ENCODE peak calls at places on chromosomes 4 and X, in four cellular contexts. One of them, this sample, is unnamed.

GRCh38 chrX:9342581-9343051 is 122.2 kb upstream of the TBL1X start:
- DNase-seq in GM13976: peak; percentile 42
- DNase-seq in lower lobe of right lung: peak; percentile 77
- DNase-seq in upper lobe of right lung: peak; percentile 84
- DNase-seq in this sample: no peak

GRCh38 chr4:6331018-6331417 is 61.4 kb downstream of the WFS1 start:
- DNase-seq in GM13976: peak; percentile 67
- DNase-seq in upper lobe of right lung: no peak
- DNase-seq in lower lobe of right lung: no peak
- DNase-seq in this sample: no peak

GRCh38 chr4:19711871-19712270 is 539.8 kb upstream of the SLIT2 start:
- DNase-seq in GM13976: no peak
- DNase-seq in upper lobe of right lung: no peak
- DNase-seq in lower lobe of right lung: no peak
- DNase-seq in this sample: no peak

GRCh38 chr4:7199129-7199725 is 6.9 kb downstream of the SORCS2 start:
- DNase-seq in GM13976: no peak
- DNase-seq in lower lobe of right lung: peak; percentile 42
- DNase-seq in upper lobe of right lung: peak; percentile 49
- DNase-seq in this sample: no peak

GRCh38 chr4:47510506-47511143 is 25.6 kb downstream of the ATP10D start:
- DNase-seq in upper lobe of right lung: no peak
- DNase-seq in GM13976: peak; percentile 52
- DNase-seq in lower lobe of right lung: no peak
- DNase-seq in this sample: no peak

GRCh38 chr4:177016541-177017141 is 223.9 kb upstream of the VEGFC start:
- DNase-seq in lower lobe of right lung: no peak
- DNase-seq in GM13976: no peak
- DNase-seq in upper lobe of right lung: no peak
- DNase-seq in this sample: no peak

GRCh38 chrX:46929439-46930018 is 17.3 kb downstream of the JADE3 start:
- DNase-seq in upper lobe of right lung: no peak
- DNase-seq in lower lobe of right lung: no peak
- DNase-seq in GM13976: no peak
- DNase-seq in this sample: no peak

GRCh38 chr4:7679431-7679830 is 244.7 kb upstream of the PSAPL1 start:
- DNase-seq in lower lobe of right lung: peak; percentile 29
- DNase-seq in GM13976: no peak
- DNase-seq in upper lobe of right lung: no peak
- DNase-seq in this sample: no peak

GRCh38 chr4:6754481-6755087 is 27.9 kb upstream of the KIAA0232 start:
- DNase-seq in lower lobe of right lung: no peak
- DNase-seq in upper lobe of right lung: no peak
- DNase-seq in GM13976: no peak
- DNase-seq in this sample: no peak

GRCh38 chr4:6674500-6675149 is 19.1 kb upstream of the S100P start:
- DNase-seq in GM13976: peak; percentile 75
- DNase-seq in upper lobe of right lung: no peak
- DNase-seq in lower lobe of right lung: no peak
- DNase-seq in this sample: no peak

GRCh38 chrX:43817454-43817853 is 64.8 kb downstream of the MAOB start:
- DNase-seq in GM13976: no peak
- DNase-seq in lower lobe of right lung: no peak
- DNase-seq in upper lobe of right lung: no peak
- DNase-seq in this sample: no peak

GRCh38 chrX:28058906-28059305 is 77.7 kb upstream of the DCAF8L1 start:
- DNase-seq in lower lobe of right lung: no peak
- DNase-seq in GM13976: no peak
- DNase-seq in upper lobe of right lung: no peak
- DNase-seq in this sample: no peak

GRCh38 chr4:69025191-69025998 is 70.9 kb upstream of the UGT2B7 start:
- DNase-seq in lower lobe of right lung: no peak
- DNase-seq in upper lobe of right lung: no peak
- DNase-seq in GM13976: no peak
- DNase-seq in this sample: no peak

GRCh38 chr4:69830529-69831269 is 29.2 kb downstream of the SULT1E1 start:
- DNase-seq in upper lobe of right lung: no peak
- DNase-seq in lower lobe of right lung: no peak
- DNase-seq in GM13976: no peak
- DNase-seq in this sample: no peak

GRCh38 chrX:155747520-155747919 is 133.6 kb upstream of the VAMP7 start:
- DNase-seq in GM13976: no peak
- DNase-seq in lower lobe of right lung: peak; percentile 69
- DNase-seq in upper lobe of right lung: no peak
- DNase-seq in this sample: no peak

GRCh38 chr4:6348408-6348807 is 78.8 kb downstream of the WFS1 start:
- DNase-seq in lower lobe of right lung: no peak
- DNase-seq in upper lobe of right lung: no peak
- DNase-seq in GM13976: no peak
- DNase-seq in this sample: no peak

GRCh38 chr4:155688211-155688610 is 21.6 kb downstream of the GUCY1A1 start:
- DNase-seq in GM13976: no peak
- DNase-seq in lower lobe of right lung: no peak
- DNase-seq in upper lobe of right lung: no peak
- DNase-seq in this sample: no peak

GRCh38 chr4:94127707-94128328 is 79.8 kb upstream of the SMARCAD1 start:
- DNase-seq in GM13976: peak; percentile 29
- DNase-seq in lower lobe of right lung: no peak
- DNase-seq in upper lobe of right lung: no peak
- DNase-seq in this sample: no peak

GRCh38 chr4:176547005-176547404 is 227.2 kb downstream of the SPCS3 start:
- DNase-seq in upper lobe of right lung: no peak
- DNase-seq in lower lobe of right lung: no peak
- DNase-seq in GM13976: no peak
- DNase-seq in this sample: no peak

GRCh38 chr4:2511645-2512131 is 24.8 kb upstream of the FAM193A start:
- DNase-seq in GM13976: peak; percentile 55
- DNase-seq in lower lobe of right lung: no peak
- DNase-seq in upper lobe of right lung: no peak
- DNase-seq in this sample: no peak

GRCh38 chrX:153812220-153812619 is 17.8 kb downstream of the SSR4 start:
- DNase-seq in upper lobe of right lung: no peak
- DNase-seq in GM13976: no peak
- DNase-seq in lower lobe of right lung: no peak
- DNase-seq in this sample: no peak

GRCh38 chr4:107044170-107044569 is 8.1 kb upstream of the DKK2 start:
- DNase-seq in GM13976: no peak
- DNase-seq in lower lobe of right lung: no peak
- DNase-seq in upper lobe of right lung: no peak
- DNase-seq in this sample: no peak

GRCh38 chr4:6074723-6075122 is 56.5 kb upstream of the C4orf50 start:
- DNase-seq in upper lobe of right lung: no peak
- DNase-seq in lower lobe of right lung: no peak
- DNase-seq in GM13976: no peak
- DNase-seq in this sample: no peak

GRCh38 chr4:40648742-40649281 is 19.1 kb upstream of the RBM47 start:
- DNase-seq in upper lobe of right lung: no peak
- DNase-seq in GM13976: no peak
- DNase-seq in lower lobe of right lung: no peak
- DNase-seq in this sample: no peak

GRCh38 chr4:43251760-43252317 is 359.3 kb downstream of the GRXCR1 start:
- DNase-seq in lower lobe of right lung: no peak
- DNase-seq in GM13976: no peak
- DNase-seq in upper lobe of right lung: no peak
- DNase-seq in this sample: no peak

GRCh38 chr4:42703776-42704175 is 46.9 kb upstream of the ATP8A1 start:
- DNase-seq in GM13976: no peak
- DNase-seq in lower lobe of right lung: no peak
- DNase-seq in upper lobe of right lung: no peak
- DNase-seq in this sample: no peak

GRCh38 chrX:4656419-4656818 is 943.0 kb upstream of the PRKX start:
- DNase-seq in lower lobe of right lung: no peak
- DNase-seq in upper lobe of right lung: no peak
- DNase-seq in GM13976: no peak
- DNase-seq in this sample: no peak

GRCh38 chr4:122689972-122690371 is 42.5 kb upstream of the BBS12 start:
- DNase-seq in upper lobe of right lung: no peak
- DNase-seq in lower lobe of right lung: no peak
- DNase-seq in GM13976: peak; percentile 21
- DNase-seq in this sample: no peak

GRCh38 chrX:70054391-70054790 is 4.7 kb upstream of the AWAT2 start:
- DNase-seq in lower lobe of right lung: no peak
- DNase-seq in upper lobe of right lung: no peak
- DNase-seq in GM13976: no peak
- DNase-seq in this sample: no peak

GRCh38 chr4:33381806-33382205 is 2661.6 kb downstream of the PCDH7 start:
- DNase-seq in upper lobe of right lung: no peak
- DNase-seq in lower lobe of right lung: no peak
- DNase-seq in GM13976: no peak
- DNase-seq in this sample: no peak

GRCh38 chrX:129762448-129762847 is 17.3 kb upstream of the SASH3 start:
- DNase-seq in upper lobe of right lung: no peak
- DNase-seq in GM13976: no peak
- DNase-seq in lower lobe of right lung: no peak
- DNase-seq in this sample: no peak

GRCh38 chrX:130173190-130173895 is 1.6 kb downstream of the RAB33A start:
- DNase-seq in upper lobe of right lung: no peak
- DNase-seq in lower lobe of right lung: no peak
- DNase-seq in GM13976: peak; percentile 69
- DNase-seq in this sample: peak; percentile 29

GRCh38 chrX:134396174-134396573 is 63.8 kb upstream of the HPRT1 start:
- DNase-seq in lower lobe of right lung: no peak
- DNase-seq in upper lobe of right lung: no peak
- DNase-seq in GM13976: peak; percentile 16
- DNase-seq in this sample: no peak

GRCh38 chrX:133980406-133980805 is 5.0 kb downstream of the GPC3 start:
- DNase-seq in upper lobe of right lung: no peak
- DNase-seq in lower lobe of right lung: no peak
- DNase-seq in GM13976: no peak
- DNase-seq in this sample: no peak

GRCh38 chr4:19156786-19157185 is 1094.9 kb upstream of the SLIT2 start:
- DNase-seq in upper lobe of right lung: no peak
- DNase-seq in GM13976: no peak
- DNase-seq in lower lobe of right lung: no peak
- DNase-seq in this sample: no peak

GRCh38 chrX:38482183-38482582 is 79.2 kb upstream of the TSPAN7 start:
- DNase-seq in upper lobe of right lung: no peak
- DNase-seq in lower lobe of right lung: no peak
- DNase-seq in GM13976: no peak
- DNase-seq in this sample: no peak

GRCh38 chrX:38489341-38489740 is 72.0 kb upstream of the TSPAN7 start:
- DNase-seq in upper lobe of right lung: no peak
- DNase-seq in lower lobe of right lung: no peak
- DNase-seq in GM13976: no peak
- DNase-seq in this sample: no peak

DNA sequence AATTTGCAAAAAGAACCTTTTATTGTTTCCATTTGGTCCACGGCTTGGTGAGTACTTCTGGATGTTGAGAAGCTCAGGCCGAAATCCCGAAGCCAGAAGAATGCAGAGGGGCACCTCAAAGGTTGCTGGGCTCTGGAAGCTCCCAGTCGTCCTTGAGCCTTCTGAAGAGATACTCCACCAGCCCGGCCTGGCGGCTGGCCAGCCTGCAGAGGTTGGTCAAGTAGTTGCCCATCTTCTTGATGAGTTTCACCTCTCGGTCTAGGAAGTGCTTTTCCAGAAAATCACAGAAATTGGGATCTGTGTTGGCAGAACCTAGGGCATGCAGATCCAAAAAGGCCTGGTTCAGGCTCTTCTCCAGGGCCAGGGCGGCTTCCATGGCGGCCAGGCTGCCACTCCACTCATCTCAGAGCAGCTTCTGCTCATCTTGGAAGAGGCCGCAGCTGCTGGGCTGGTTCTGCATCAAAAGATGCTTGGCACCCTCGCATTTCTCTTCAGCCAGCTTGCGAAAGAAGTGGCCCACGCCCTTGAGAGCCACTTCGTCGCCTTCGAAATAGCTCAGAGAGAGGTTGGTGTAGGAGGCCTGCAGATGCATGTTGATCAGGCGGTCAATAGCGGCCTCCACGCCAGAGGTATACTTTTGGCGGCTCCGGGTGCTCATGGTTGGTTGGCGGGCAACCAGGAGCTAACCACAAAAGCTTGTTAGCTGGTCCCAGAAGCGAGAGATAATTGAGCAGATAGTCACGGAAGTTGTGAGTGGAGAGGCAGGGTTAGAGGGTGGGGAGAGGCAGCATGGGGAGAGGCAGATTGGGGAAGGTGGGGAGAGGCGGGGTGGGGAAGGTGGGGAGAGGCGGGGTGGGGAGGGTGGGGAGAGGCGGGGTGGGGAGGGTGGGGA is 76.5 kb upstream of the TSPAN7 start:
- DNase-seq in upper lobe of right lung: peak; percentile 40
- DNase-seq in lower lobe of right lung: no peak
- DNase-seq in GM13976: no peak
- DNase-seq in this sample: no peak
- TF ChIP-seq CTCF in upper lobe of right lung: no peak
- TF ChIP-seq CTCF in lower lobe of right lung: no peak
- TF ChIP-seq CTCF in GM13976: no peak
- TF ChIP-seq CTCF in this sample: no peak

GRCh38 chrX:144717682-144718081 is 529.6 kb upstream of the SPANXN1 start:
- DNase-seq in upper lobe of right lung: no peak
- DNase-seq in lower lobe of right lung: no peak
- DNase-seq in GM13976: no peak
- DNase-seq in this sample: no peak

GRCh38 chrX:144722307-144722706 is 525.0 kb upstream of the SPANXN1 start:
- DNase-seq in GM13976: no peak
- DNase-seq in lower lobe of right lung: no peak
- DNase-seq in upper lobe of right lung: no peak
- DNase-seq in this sample: no peak
- TF ChIP-seq CTCF in GM13976: no peak
- TF ChIP-seq CTCF in lower lobe of right lung: no peak
- TF ChIP-seq CTCF in upper lobe of right lung: no peak
- TF ChIP-seq CTCF in this sample: no peak

GRCh38 chr4:38730830-38731646 is 51.8 kb downstream of the TLR10 start:
- DNase-seq in upper lobe of right lung: peak; percentile 88
- DNase-seq in lower lobe of right lung: peak; percentile 87
- DNase-seq in GM13976: peak; percentile 80
- DNase-seq in this sample: peak; percentile 83
- TF ChIP-seq CTCF in upper lobe of right lung: peak; percentile 98
- TF ChIP-seq CTCF in lower lobe of right lung: peak; percentile 98
- TF ChIP-seq CTCF in GM13976: peak; percentile 78
- TF ChIP-seq CTCF in this sample: peak; percentile 65

DNA sequence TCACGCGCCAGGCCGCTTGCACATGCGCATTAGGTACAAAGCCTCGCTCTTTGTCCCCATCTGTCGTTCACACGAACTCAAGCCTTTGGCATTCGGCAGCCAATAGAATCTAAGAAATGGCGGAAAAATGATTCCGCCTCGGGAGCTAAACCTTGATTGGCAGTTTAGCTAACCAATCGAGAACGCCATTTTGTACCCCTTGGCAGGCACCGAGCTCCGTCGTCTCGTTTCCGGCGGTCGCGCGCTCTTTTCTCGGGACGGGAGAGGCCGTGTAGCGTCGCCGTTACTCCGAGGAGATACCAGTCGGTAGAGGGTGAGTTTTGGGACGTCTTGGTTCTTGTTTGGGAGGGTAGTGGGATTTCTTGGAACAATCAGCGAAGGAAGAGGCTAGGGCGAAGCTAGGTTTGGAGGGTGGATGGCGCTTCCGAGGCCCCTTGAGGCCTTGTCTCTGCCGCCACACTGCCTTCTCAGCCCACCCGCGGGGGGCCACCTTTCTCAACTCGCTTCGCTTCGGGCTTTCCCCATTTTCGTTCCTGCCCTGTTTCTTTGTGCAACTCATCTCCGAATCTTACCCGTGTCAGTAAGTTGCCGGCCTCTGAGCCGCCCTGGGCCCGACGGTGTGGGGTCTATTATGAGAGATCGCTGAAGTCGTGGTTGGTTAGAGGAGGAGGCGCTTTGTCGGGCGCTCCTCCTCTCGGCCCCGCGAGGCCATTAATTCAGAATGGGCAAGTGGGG is at the start of gene NONO:
- DNase-seq in GM13976: peak; percentile 86
- DNase-seq in lower lobe of right lung: peak; percentile 83
- DNase-seq in upper lobe of right lung: peak; percentile 89
- DNase-seq in this sample: peak; percentile 34
- TF ChIP-seq CTCF in GM13976: no peak
- TF ChIP-seq CTCF in lower lobe of right lung: no peak
- TF ChIP-seq CTCF in upper lobe of right lung: no peak
- TF ChIP-seq CTCF in this sample: no peak

This sample was measured in omental fat pad.